ENCODE peak calls at places on chromosome 13, in seven cellular contexts. X is heart right ventricle; U is heart left ventricle; T is CD8-positive, alpha-beta T cell; Q is HepG2; L is lower lobe of right lung; C is CD4-positive, CD25-positive, alpha-beta regulatory T cell. M is an unnamed sample.

GRCh38 chr13:108551674-108552073 is 77.7 kb upstream of the MYO16 start:
- ATAC-seq in X (no peak), U (no peak), T (no peak), Q (no peak), L (no peak), C (no peak), M (no peak)

GRCh38 chr13:45011198-45011597 is 21.9 kb downstream of the GPALPP1 start:
- ATAC-seq in X (no peak), U (no peak), T (no peak), Q (no peak), L (no peak), C (no peak), M (no peak)

GRCh38 chr13:46022476-46022875 is 30.1 kb downstream of the ZC3H13 start:
- ATAC-seq in X (no peak), U (no peak), T (no peak), Q (no peak), L (no peak), C (no peak), M (no peak)

GRCh38 chr13:28049880-28050871 is 50.2 kb downstream of the FLT3 start:
- ATAC-seq in X (no peak), U (no peak), T (no peak), Q (no peak), L (no peak), C (no peak), M (no peak)

GRCh38 chr13:105177265-105177900 is 1358.1 kb downstream of the EFNB2 start:
- ATAC-seq in X (no peak), U (no peak), T (no peak), Q (no peak), L (peak; percentile 64), C (no peak), M (no peak)

GRCh38 chr13:26456578-26457119 is 100.8 kb upstream of the WASF3 start:
- ATAC-seq in X (no peak), U (no peak), T (no peak), Q (no peak), L (peak; percentile 80), C (no peak), M (peak; percentile 32)

GRCh38 chr13:113979791-113980471 is 6.1 kb upstream of the C13orf46 start:
- ATAC-seq in X (no peak), U (no peak), T (no peak), Q (no peak), L (no peak), C (no peak), M (no peak)

GRCh38 chr13:95058680-95059079 is 242.6 kb downstream of the ABCC4 start:
- ATAC-seq in X (no peak), U (no peak), T (no peak), Q (no peak), L (no peak), C (no peak), M (no peak)

GRCh38 chr13:100658363-100658762 is 16.2 kb downstream of the TMTC4 start:
- ATAC-seq in X (no peak), U (no peak), T (no peak), Q (no peak), L (no peak), C (no peak), M (no peak)

GRCh38 chr13:46168818-46169217 is 13.2 kb downstream of the LCP1 start:
- ATAC-seq in X (no peak), U (no peak), T (no peak), Q (no peak), L (no peak), C (no peak), M (no peak)

GRCh38 chr13:97306106-97306505 is 84.0 kb downstream of the MBNL2 start:
- ATAC-seq in X (no peak), U (no peak), T (no peak), Q (no peak), L (no peak), C (no peak), M (no peak)

GRCh38 chr13:24215732-24216131 is 55.2 kb downstream of the SPATA13 start:
- ATAC-seq in X (peak; percentile 82), U (peak; percentile 68), T (no peak), Q (no peak), L (peak; percentile 28), C (no peak), M (peak; percentile 66)

GRCh38 chr13:29743229-29743786 is 107.1 kb downstream of the UBL3 start:
- ATAC-seq in X (peak; percentile 44), U (peak; percentile 59), T (no peak), Q (no peak), L (no peak), C (no peak), M (peak; percentile 82)

GRCh38 chr13:79457948-79458347 is 23.0 kb upstream of the NDFIP2 start:
- ATAC-seq in X (no peak), U (no peak), T (no peak), Q (no peak), L (no peak), C (peak; percentile 69), M (no peak)

GRCh38 chr13:28415994-28416411 is 78.9 kb downstream of the FLT1 start:
- ATAC-seq in X (no peak), U (no peak), T (no peak), Q (no peak), L (peak; percentile 57), C (no peak), M (no peak)

GRCh38 chr13:31191748-31192147 is 8.0 kb upstream of the B3GLCT start:
- ATAC-seq in X (no peak), U (no peak), T (no peak), Q (peak; percentile 91), L (no peak), C (no peak), M (no peak)

GRCh38 chr13:91142572-91142971 is 204.9 kb upstream of the MIR17HG start:
- ATAC-seq in X (no peak), U (no peak), T (no peak), Q (no peak), L (no peak), C (no peak), M (no peak)

GRCh38 chr13:101845501-101846012 is 393.1 kb downstream of the ITGBL1 start:
- ATAC-seq in X (no peak), U (no peak), T (no peak), Q (peak; percentile 51), L (no peak), C (no peak), M (no peak)

GRCh38 chr13:30332516-30333165 is 25.3 kb upstream of the KATNAL1 start:
- ATAC-seq in X (no peak), U (no peak), T (no peak), Q (no peak), L (no peak), C (no peak), M (no peak)

GRCh38 chr13:39072842-39073241 is 34.6 kb downstream of the NHLRC3 start:
- ATAC-seq in X (no peak), U (no peak), T (no peak), Q (peak; percentile 44), L (no peak), C (no peak), M (no peak)

GRCh38 chr13:45833663-45834062 is 17.9 kb downstream of the SIAH3 start:
- ATAC-seq in X (no peak), U (peak; percentile 99), T (no peak), Q (no peak), L (peak; percentile 54), C (no peak), M (peak; percentile 69)

GRCh38 chr13:110921209-110921608 is 6.3 kb upstream of the ANKRD10 start:
- ATAC-seq in X (no peak), U (no peak), T (no peak), Q (no peak), L (no peak), C (no peak), M (no peak)

DNA sequence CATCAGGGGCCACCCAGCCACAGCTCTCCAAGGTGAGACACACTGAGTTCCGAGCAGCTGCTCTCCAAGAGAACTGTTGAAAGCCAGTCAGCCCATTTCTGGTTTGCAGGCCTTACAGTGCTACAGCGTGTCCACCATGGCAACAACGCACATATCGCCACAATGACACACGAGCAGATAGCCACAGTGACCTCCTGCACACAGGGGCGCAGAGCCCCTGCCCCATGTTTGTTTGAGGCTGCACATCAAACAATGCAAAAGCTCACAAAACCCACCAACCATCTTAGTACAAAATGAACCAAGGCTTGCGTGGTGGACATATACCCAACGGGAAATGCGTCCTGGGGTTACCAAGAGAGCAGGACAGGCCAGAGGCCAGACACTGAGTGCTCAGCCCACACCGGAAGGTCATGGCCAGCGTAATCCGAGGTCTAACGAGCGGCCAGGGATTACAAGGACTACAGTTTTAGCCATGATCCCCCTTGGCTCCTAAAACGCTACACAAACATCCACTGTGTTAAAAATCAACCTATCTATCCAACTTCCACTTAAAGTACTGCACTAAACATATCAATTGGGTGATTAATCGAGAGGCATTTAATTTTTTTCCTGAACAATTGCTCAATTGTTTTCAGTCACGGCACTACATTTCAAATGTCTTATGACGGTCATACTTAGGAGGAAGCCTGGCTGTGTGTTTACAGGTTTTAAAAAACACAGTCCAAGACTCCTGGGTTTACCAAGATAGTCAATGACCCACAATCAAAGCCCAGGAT is 56.0 kb downstream of the STK24 start:
- ATAC-seq in X (no peak), U (no peak), T (no peak), Q (no peak), L (no peak), C (no peak), M (no peak)
- H3K4me1 ChIP-seq in X (peaks cover 52% of the 10 kb centered on the region), U (peaks cover 76% of the 10 kb centered on the region), T (peaks cover 58% of the 10 kb centered on the region), Q (peaks cover 38% of the 10 kb centered on the region), L (peaks cover 45% of the 10 kb centered on the region), C (peaks cover 91% of the 10 kb centered on the region), M (peaks cover 47% of the 10 kb centered on the region)

GRCh38 chr13:87893186-87893585 is 222.0 kb downstream of the SLITRK5 start:
- ATAC-seq in X (no peak), U (no peak), T (no peak), Q (no peak), L (no peak), C (no peak), M (no peak)

GRCh38 chr13:87889241-87889640 is 218.1 kb downstream of the SLITRK5 start:
- ATAC-seq in X (no peak), U (no peak), T (no peak), Q (no peak), L (no peak), C (no peak), M (no peak)

GRCh38 chr13:87884874-87885273 is 213.7 kb downstream of the SLITRK5 start:
- ATAC-seq in X (peak; percentile 59), U (no peak), T (no peak), Q (no peak), L (no peak), C (no peak), M (no peak)

GRCh38 chr13:87887459-87888123 is 216.4 kb downstream of the SLITRK5 start:
- ATAC-seq in X (no peak), U (no peak), T (no peak), Q (no peak), L (peak; percentile 66), C (no peak), M (no peak)
- H3K27ac ChIP-seq in X (no peak overlapping the region), U (no peak overlapping the region), T (no peak overlapping the region), Q (no peak overlapping the region), L (no peak overlapping the region), C (no peak overlapping the region), M (no peak overlapping the region)

DNA sequence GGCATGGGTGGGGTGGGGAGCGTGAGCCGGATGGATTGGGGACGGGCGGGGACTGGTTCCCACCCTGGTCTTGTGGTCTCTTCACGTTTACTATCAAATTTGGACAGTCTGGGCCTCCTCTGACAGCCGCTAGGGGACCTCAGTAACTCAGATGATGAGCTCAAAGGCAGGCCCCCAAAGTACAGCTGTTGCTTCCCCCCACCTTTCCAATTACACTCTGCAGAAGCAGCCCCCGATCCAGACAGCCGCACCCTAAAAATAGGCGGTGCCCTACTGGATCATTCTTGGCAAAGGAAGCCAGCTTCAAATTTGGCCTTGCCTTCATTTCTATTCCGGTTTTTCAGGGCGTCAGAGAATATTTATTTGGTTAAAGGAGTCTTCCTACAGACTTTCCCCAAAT is 1.9 kb upstream of the FOXO1 start:
- ATAC-seq in X (peak; percentile 15), U (peak; percentile 5), T (peak; percentile 14), Q (peak; percentile 19), L (no peak), C (no peak), M (peak; percentile 18)
- H3K4me1 ChIP-seq in X (peaks cover 12% of the 10 kb centered on the region), U (peaks cover 23% of the 10 kb centered on the region), T (peaks cover 13% of the 10 kb centered on the region), Q (peaks cover 44% of the 10 kb centered on the region), L (peaks cover 20% of the 10 kb centered on the region), C (peaks cover 25% of the 10 kb centered on the region), M (no peaks in the 10 kb centered on the region)

GRCh38 chr13:106568225-106569003 is 477 bp upstream of the ARGLU1 start:
- ATAC-seq in X (peak; percentile 3), U (peak; percentile 1), T (no peak), Q (peak; percentile 43), L (no peak), C (peak; percentile 4), M (no peak)
- H3K27ac ChIP-seq in X (peak overlapping the region; percentile 97), U (peak overlapping the region; percentile 96), T (peak overlapping the region; percentile 91), Q (peak overlapping the region; percentile 91), L (peak overlapping the region; percentile 97), C (peak overlapping the region; percentile 97), M (peak overlapping the region; percentile 98)